ENCODE peak calls at places on chromosomes 4 and X, in four cellular contexts. W is H9, X is H1, J is IMR-90. M is an unnamed sample. For H3K4me1, the result is how much of the 10 kb centered on the place peaks cover.

GRCh38 chrX:22686138-22686541 is 313.6 kb upstream of the DDX53 start:
- DNase-seq in J (peak), X (no peak), W (no peak), M (no peak)

GRCh38 chr4:93384897-93385296 is 443.7 kb upstream of the ATOH1 start:
- DNase-seq in X (no peak), W (no peak), J (peak), M (no peak)

GRCh38 chr4:109179089-109179488 is 123.4 kb downstream of the COL25A1 start:
- DNase-seq in W (no peak), X (no peak), J (no peak), M (no peak)

GRCh38 chrX:44157858-44158257 is 184.7 kb upstream of the NDP start:
- DNase-seq in X (no peak), J (no peak), W (no peak), M (no peak)

GRCh38 chr4:168715889-168716288 is 219.0 kb downstream of the PALLD start:
- DNase-seq in J (no peak), W (no peak), X (no peak), M (no peak)

GRCh38 chrX:40153335-40154221 is 55.8 kb upstream of the BCOR start:
- DNase-seq in J (no peak), X (peak), W (peak), M (peak)

GRCh38 chr4:127844605-127845116 is 36.0 kb upstream of the PLK4 start:
- DNase-seq in J (peak), X (no peak), W (no peak), M (peak)

GRCh38 chr4:23374280-23374679 is 515.6 kb downstream of the PPARGC1A start:
- DNase-seq in W (no peak), X (no peak), J (no peak), M (peak)

GRCh38 chr4:144688035-144688569 is 42.1 kb downstream of the HHIP start:
- DNase-seq in X (no peak), W (no peak), J (no peak), M (no peak)

GRCh38 chr4:82201805-82202636 is 171.8 kb downstream of the HNRNPD start:
- DNase-seq in J (peak), X (peak), W (peak), M (peak)

GRCh38 chr4:173252024-173252935 is 81.9 kb downstream of the HMGB2 start:
- DNase-seq in X (no peak), J (peak), W (no peak), M (peak)

GRCh38 chr4:112036881-112037280 is 108.4 kb upstream of the FAM241A start:
- DNase-seq in J (no peak), X (no peak), W (no peak), M (peak)

GRCh38 chr4:108465886-108466491 is 154.4 kb upstream of the RPL34 start:
- DNase-seq in W (no peak), X (no peak), J (no peak), M (no peak)

GRCh38 chrX:47958943-47959342 is 44.8 kb downstream of the ZNF182 start:
- DNase-seq in W (peak), X (no peak), J (no peak), M (peak)

GRCh38 chr4:69984030-69984443 is 11.7 kb upstream of the STATH start:
- DNase-seq in W (no peak), J (no peak), X (no peak), M (no peak)

GRCh38 chr4:41610474-41610873 is 72.5 kb downstream of the LIMCH1 start:
- DNase-seq in X (no peak), W (no peak), J (no peak), M (no peak)

GRCh38 chrX:136546369-136546768 is 14.4 kb downstream of the VGLL1 start:
- DNase-seq in X (no peak), J (no peak), W (no peak), M (no peak)

GRCh38 chrX:106481341-106481740 is 130.4 kb upstream of the RADX start:
- DNase-seq in X (peak), J (peak), W (peak), M (peak)

GRCh38 chr4:992297-993110 is 700 bp downstream of the SLC26A1 start:
- DNase-seq in W (no peak), X (no peak), J (peak), M (no peak)

GRCh38 chr4:18930487-18930886 is 908.9 kb upstream of the LCORL start:
- DNase-seq in X (no peak), J (no peak), W (no peak), M (no peak)

GRCh38 chrX:38256019-38256418 is 35.3 kb upstream of the SRPX start:
- DNase-seq in J (no peak), X (no peak), W (no peak), M (no peak)

GRCh38 chr4:26000274-26000950 is 86.4 kb downstream of the SMIM20 start:
- DNase-seq in X (peak), W (no peak), J (peak), M (peak)

GRCh38 chrX:123481908-123482873 is 250.7 kb downstream of the THOC2 start:
- DNase-seq in J (peak), W (no peak), X (no peak), M (peak)

GRCh38 chrX:74535211-74535621 is 79.2 kb downstream of the RLIM start:
- DNase-seq in X (no peak), W (peak), J (peak), M (peak)

GRCh38 chrX:30653415-30654131 is at the start of gene GK:
- DNase-seq in X (no peak), J (peak), W (peak), M (no peak)

GRCh38 chr4:41349021-41349420 is 92.3 kb downstream of the UCHL1 start:
- DNase-seq in W (no peak), X (no peak), J (no peak), M (no peak)

GRCh38 chrX:23668335-23668734 is 1.0 kb downstream of the PRDX4 start:
- DNase-seq in W (no peak), J (no peak), X (no peak), M (no peak)

GRCh38 chr4:80362578-80363181 is 27.1 kb downstream of the CFAP299 start:
- DNase-seq in J (peak), X (peak), W (peak), M (peak)

GRCh38 chrX:44344687-44345086 is 1.2 kb upstream of the EFHC2 start:
- DNase-seq in W (no peak), X (no peak), J (no peak), M (no peak)

GRCh38 chrX:156000361-156000926 is 2.9 kb downstream of the IL9R start:
- DNase-seq in W (no peak), X (no peak), J (no peak), M (no peak)

GRCh38 chrX:155995476-155995875 is 2.0 kb upstream of the IL9R start:
- DNase-seq in W (no peak), J (no peak), X (no peak), M (no peak)

GRCh38 chrX:155998761-155999510 is 1.4 kb downstream of the IL9R start:
- DNase-seq in W (no peak), J (no peak), X (no peak), M (no peak)

GRCh38 chrX:155997436-155997835 is at the start of gene IL9R:
- DNase-seq in W (no peak), J (no peak), X (no peak), M (no peak)

DNA sequence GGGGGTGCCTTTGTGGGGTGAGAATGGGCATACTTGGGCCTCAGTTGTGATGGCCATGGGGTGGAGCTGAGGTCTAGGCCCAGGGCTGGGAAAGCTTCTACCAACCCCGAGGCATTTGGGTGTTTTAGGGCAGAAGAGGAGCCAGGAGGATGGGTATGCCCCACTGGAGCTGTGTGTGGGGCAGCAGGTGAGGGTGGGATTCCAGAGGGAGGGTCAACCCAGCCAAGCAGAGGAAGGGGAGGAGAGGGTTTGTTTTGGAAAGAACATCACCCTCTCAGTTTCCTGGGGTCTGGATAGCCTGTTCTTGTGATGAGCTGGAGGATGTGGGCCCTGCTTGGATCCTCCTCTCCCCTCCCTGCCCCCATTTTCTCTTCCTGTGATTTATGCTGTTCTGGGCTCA is 620 bp downstream of the IL9R start:
- DNase-seq in W (no peak), J (no peak), X (no peak), M (no peak)
- H3K9ac ChIP-seq in W (no peak), J (no peak), X (no peak), M (no peak)

GRCh38 chr4:87516683-87517082 is 12.5 kb downstream of the SPARCL1 start:
- DNase-seq in W (no peak), X (no peak), J (no peak), M (peak)

GRCh38 chr4:87511500-87511899 is 17.7 kb downstream of the SPARCL1 start:
- DNase-seq in W (no peak), X (no peak), J (no peak), M (no peak)

GRCh38 chr4:87510747-87511146 is 18.4 kb downstream of the SPARCL1 start:
- DNase-seq in X (no peak), W (no peak), J (no peak), M (no peak)

GRCh38 chr4:87506974-87507701 is 22.0 kb downstream of the SPARCL1 start:
- DNase-seq in X (no peak), W (no peak), J (peak), M (peak)

DNA sequence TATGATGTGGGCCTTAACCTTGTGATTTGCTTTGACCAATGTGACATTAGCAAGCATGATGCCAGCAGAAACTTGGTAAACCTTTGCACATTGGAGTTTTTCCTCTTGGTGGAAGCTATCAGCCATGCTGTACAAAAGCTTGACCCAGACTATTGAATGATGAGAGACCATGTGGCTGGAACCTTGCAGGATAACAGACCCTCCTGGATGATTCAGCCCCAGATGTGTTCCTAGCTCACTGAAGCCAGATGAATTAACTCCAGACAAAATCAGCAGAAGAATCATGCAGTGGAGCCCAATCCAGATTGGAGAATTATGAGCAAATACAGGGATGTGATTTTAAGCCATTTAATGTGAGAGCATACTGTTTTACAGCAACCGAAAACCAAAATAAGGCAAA is 16.8 kb downstream of the SPARCL1 start:
- DNase-seq in J (no peak), W (no peak), X (no peak), M (no peak)
- H3K4me1 ChIP-seq in J (under half), W (under half), X (under half), M (under half)

GRCh38 chr4:33193109-33193508 is 2472.9 kb downstream of the PCDH7 start:
- DNase-seq in W (no peak), X (no peak), J (no peak), M (no peak)
- H3K56ac ChIP-seq in W (no peak), X (no peak), J (no peak), M (no peak)

GRCh38 chr4:7861440-7861881 is 78.2 kb downstream of the AFAP1 start:
- DNase-seq in J (peak), X (no peak), W (peak), M (peak)

GRCh38 chr4:7863911-7864681 is 75.6 kb downstream of the AFAP1 start:
- DNase-seq in W (peak), X (no peak), J (peak), M (no peak)

GRCh38 chr4:7864685-7865084 is 75.0 kb downstream of the AFAP1 start:
- DNase-seq in W (no peak), X (no peak), J (no peak), M (no peak)

GRCh38 chr4:7860600-7861158 is 79.0 kb downstream of the AFAP1 start:
- DNase-seq in J (no peak), X (no peak), W (no peak), M (no peak)

GRCh38 chr4:7862561-7863200 is 77.0 kb downstream of the AFAP1 start:
- DNase-seq in X (no peak), J (no peak), W (no peak), M (no peak)
- H3K9ac ChIP-seq in X (no peak), J (no peak), W (no peak), M (peak)

DNA sequence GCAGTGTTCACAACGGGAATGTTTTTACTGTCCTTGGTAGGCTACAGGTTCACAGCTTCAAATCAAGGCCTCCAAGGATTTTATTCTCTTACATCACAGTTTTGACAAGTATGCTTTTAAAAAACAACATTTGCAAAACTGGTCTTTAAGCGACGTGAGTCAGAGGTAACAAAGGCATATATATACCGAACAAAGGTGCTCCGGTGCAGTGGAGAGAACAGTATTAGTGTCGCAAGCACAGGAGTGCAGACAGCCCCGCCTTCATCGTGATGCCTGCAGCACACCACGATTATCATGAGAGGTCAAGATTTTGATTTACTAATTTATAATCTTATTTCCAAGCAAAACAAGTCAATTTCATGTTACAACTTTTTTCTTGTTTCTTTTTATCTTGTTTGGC is 90.8 kb downstream of the GATB start:
- DNase-seq in J (no peak), W (no peak), X (no peak), M (no peak)
- H3K4me1 ChIP-seq in J (under half), W (under half), X (under half), M (under half)

GRCh38 chr4:163681208-163681821 is 186.8 kb downstream of the TMA16 start:
- DNase-seq in J (peak), W (no peak), X (no peak), M (peak)
- H3K56ac ChIP-seq in J (no peak), W (no peak), X (no peak), M (no peak)

M was measured in mesendoderm.